ENCODE peak calls at places on chromosomes 13 and 19, in four cellular contexts. K, Y, G and S are unnamed samples.

GRCh38 chr13:21338651-21339278 is 120.3 kb downstream of the ZDHHC20 start:
- DNase-seq in K (no peak), Y (no peak), G (no peak), S (no peak)

GRCh38 chr13:51361111-51361510 is 21.6 kb downstream of the SERPINE3 start:
- DNase-seq in K (no peak), Y (no peak), G (no peak), S (no peak)

GRCh38 chr13:90868321-90868920 is 479.1 kb upstream of the MIR17HG start:
- DNase-seq in K (peak; percentile 33), Y (no peak), G (no peak), S (no peak)

GRCh38 chr13:111920306-111920931 is 146.5 kb upstream of the SOX1 start:
- DNase-seq in K (no peak), Y (no peak), G (no peak), S (no peak)

GRCh38 chr19:12991296-12991695 is 4.0 kb upstream of the NFIX start:
- DNase-seq in K (no peak), Y (no peak), G (no peak), S (no peak)

GRCh38 chr19:16391301-16392055 is 66.9 kb downstream of the KLF2 start:
- DNase-seq in K (peak; percentile 1), Y (no peak), G (no peak), S (no peak)

GRCh38 chr19:12331211-12331941 is 2.1 kb downstream of the ZNF563 start:
- DNase-seq in K (no peak), Y (no peak), G (peak; percentile 60), S (no peak)

GRCh38 chr19:13441810-13442512 is 64.3 kb downstream of the CACNA1A start:
- DNase-seq in K (peak; percentile 38), Y (no peak), G (peak; percentile 36), S (peak; percentile 49)

GRCh38 chr13:108496364-108497215 is 132.8 kb upstream of the MYO16 start:
- DNase-seq in K (no peak), Y (no peak), G (no peak), S (no peak)

GRCh38 chr13:109869312-109870237 is 83.2 kb upstream of the IRS2 start:
- DNase-seq in K (peak; percentile 89), Y (peak; percentile 16), G (peak; percentile 23), S (no peak)

GRCh38 chr19:16340092-16340491 is 15.5 kb downstream of the KLF2 start:
- DNase-seq in K (no peak), Y (no peak), G (no peak), S (no peak)

GRCh38 chr13:24709186-24709913 is 29.1 kb downstream of the ATP12A start:
- DNase-seq in K (peak; percentile 6), Y (no peak), G (peak; percentile 86), S (peak; percentile 36)

GRCh38 chr13:40496035-40496810 is 170.2 kb downstream of the FOXO1 start:
- DNase-seq in K (no peak), Y (no peak), G (no peak), S (no peak)

GRCh38 chr13:77696006-77696862 is 1.3 kb upstream of the SLAIN1 start:
- DNase-seq in K (no peak), Y (no peak), G (peak; percentile 18), S (peak; percentile 14)

GRCh38 chr13:40440990-40441820 is 225.2 kb downstream of the FOXO1 start:
- DNase-seq in K (peak; percentile 93), Y (peak; percentile 38), G (no peak), S (no peak)

DNA sequence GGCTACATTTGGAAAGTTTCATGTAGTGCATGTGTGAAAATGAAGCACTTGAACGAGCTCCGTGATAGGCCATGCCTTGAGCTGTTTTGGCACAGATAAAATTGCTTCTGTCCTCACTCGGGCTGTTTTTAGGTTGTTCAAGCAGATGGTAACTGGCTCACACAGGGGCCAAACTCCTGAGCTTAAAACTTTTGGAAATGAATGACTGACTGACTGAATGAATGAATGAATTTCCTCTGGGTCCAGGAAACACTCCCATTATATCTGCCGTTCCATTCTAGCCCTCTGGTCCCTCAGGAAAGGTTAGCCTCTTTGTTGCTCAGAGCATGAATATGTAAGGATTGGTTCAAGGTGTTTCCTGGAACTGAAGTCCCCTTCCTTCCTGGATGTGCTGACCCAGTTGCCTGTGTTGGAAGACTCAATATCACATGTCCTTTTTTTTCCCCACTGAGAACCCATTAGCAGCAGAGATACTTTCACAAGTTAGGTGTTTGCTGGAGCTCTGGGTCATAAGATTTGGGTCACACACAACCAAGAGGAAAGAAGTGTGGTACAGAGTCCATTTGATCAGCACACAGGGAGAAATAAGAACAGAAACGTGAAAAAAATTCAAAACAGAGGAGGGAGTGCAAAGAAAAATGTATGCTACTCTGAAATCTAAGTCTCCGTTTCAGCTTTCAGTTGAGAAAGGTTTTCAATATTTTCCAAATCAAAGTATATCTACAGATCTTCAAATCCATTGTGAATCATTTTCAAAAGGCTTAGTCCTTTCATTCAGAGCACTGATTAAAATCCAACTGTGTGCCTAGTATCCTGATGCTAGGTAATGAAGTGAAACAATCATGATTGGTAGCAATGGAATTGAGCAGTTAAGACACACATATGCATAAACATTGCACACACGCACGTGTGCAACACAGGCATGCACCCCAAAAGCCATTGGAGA is 18.9 kb downstream of the MBNL2 start:
- DNase-seq in K (no peak), Y (no peak), G (no peak), S (no peak)
- H3K27ac ChIP-seq in K (peak overlapping the region; percentile 16), Y (no peak overlapping the region), G (no peak overlapping the region), S (no peak overlapping the region)

DNA sequence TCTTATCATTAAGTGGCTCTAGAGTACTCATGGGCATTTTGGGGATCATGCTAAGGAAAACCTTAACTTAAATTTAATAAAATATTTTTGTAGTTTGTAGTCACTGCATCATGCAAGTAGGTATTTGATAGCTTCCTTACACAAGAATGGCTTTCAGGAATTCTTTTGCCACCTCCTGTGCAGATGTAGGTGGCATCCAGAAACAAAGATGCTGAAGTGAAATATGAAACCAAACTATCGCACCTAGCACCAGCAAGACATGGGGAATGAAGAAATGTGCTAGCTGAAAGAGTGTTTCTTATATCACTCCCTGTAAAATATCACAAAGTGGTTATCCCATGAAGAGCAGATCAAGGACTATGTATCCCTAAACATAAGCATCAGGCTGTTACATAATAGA is 924.5 kb upstream of the PRR20A start:
- DNase-seq in K (no peak), Y (no peak), G (no peak), S (no peak)
- H3K36me3 ChIP-seq in K (no peaks in the 10 kb centered on the region), Y (no peaks in the 10 kb centered on the region), G (no peaks in the 10 kb centered on the region), S (no peaks in the 10 kb centered on the region)

GRCh38 chr13:113273856-113274590 is 23.0 kb upstream of the LAMP1 start:
- DNase-seq in K (no peak), Y (no peak), G (no peak), S (no peak)
- H3K27ac ChIP-seq in K (no peak overlapping the region), Y (no peak overlapping the region), G (no peak overlapping the region), S (no peak overlapping the region)

GRCh38 chr19:18876865-18877264 is 19.1 kb downstream of the CERS1 start:
- DNase-seq in K (no peak), Y (no peak), G (peak; percentile 0), S (no peak)
- H3K36me3 ChIP-seq in K (no peaks in the 10 kb centered on the region), Y (no peaks in the 10 kb centered on the region), G (no peaks in the 10 kb centered on the region), S (no peaks in the 10 kb centered on the region)

GRCh38 chr13:32262165-32262564 is 53.0 kb downstream of the ZAR1L start:
- DNase-seq in K (no peak), Y (no peak), G (no peak), S (no peak)
- H3K27ac ChIP-seq in K (no peak overlapping the region), Y (peak overlapping the region; percentile 14), G (no peak overlapping the region), S (no peak overlapping the region)

GRCh38 chr13:37070956-37071355 is 11.5 kb upstream of the SUPT20H start:
- DNase-seq in K (no peak), Y (no peak), G (no peak), S (no peak)

GRCh38 chr13:37076818-37077217 is 17.3 kb upstream of the SUPT20H start:
- DNase-seq in K (no peak), Y (no peak), G (no peak), S (no peak)

GRCh38 chr13:37074703-37075102 is 15.2 kb upstream of the SUPT20H start:
- DNase-seq in K (no peak), Y (no peak), G (no peak), S (peak; percentile 8)

GRCh38 chr13:37072024-37072423 is 12.5 kb upstream of the SUPT20H start:
- DNase-seq in K (no peak), Y (no peak), G (no peak), S (no peak)

DNA sequence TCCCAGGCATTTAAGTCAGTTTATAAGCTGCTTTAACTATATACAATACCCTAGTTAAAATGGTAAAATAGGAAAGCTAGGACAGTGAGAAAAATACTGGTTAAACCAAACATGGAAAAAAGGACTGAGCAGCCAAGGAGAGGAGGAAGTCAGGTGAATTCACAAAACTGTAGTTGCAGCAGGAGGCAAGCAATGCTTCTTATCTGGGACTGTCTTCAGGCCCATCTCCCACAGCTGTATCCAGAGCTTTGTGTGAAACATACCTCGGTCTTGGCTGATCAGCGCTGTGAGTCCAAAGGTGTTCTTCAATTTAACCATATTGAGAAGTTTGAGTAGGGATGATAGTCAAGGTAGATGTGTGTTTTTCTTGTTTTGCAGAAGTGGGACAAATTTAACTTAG is 15.7 kb upstream of the SUPT20H start:
- DNase-seq in K (no peak), Y (no peak), G (no peak), S (no peak)
- H3K36me3 ChIP-seq in K (no peaks in the 10 kb centered on the region), Y (no peaks in the 10 kb centered on the region), G (no peaks in the 10 kb centered on the region), S (no peaks in the 10 kb centered on the region)

GRCh38 chr19:14520543-14520942 is 2.3 kb upstream of the DNAJB1 start:
- DNase-seq in K (no peak), Y (no peak), G (no peak), S (no peak)
- H3K27ac ChIP-seq in K (peak overlapping the region; percentile 99), Y (no peak overlapping the region), G (peak overlapping the region; percentile 90), S (no peak overlapping the region)